ENCODE peak calls at places on chromosomes 11 and 22, in five cellular contexts. F is HTR-8/SVneo, U is iPS-NIHi11, L is NCI-H1417, D is ovary. G is an unnamed sample.
A peak's percentile ranks its signal among the peaks of the same experiment; 100 is the strongest.

GRCh38 chr11:47507016-47507631 is 45.8 kb downstream of the CELF1 start:
- DNase-seq in F (no peak), U (no peak), L (no peak), D (no peak), G (no peak)

GRCh38 chr22:49934144-49934890 is 15.9 kb downstream of the CRELD2 start:
- DNase-seq in F (no peak), U (no peak), L (no peak), D (peak; percentile 73), G (peak; percentile 77)

GRCh38 chr11:9527481-9528140 is 45.9 kb upstream of the WEE1 start:
- DNase-seq in F (no peak), U (no peak), L (no peak), D (no peak), G (no peak)

GRCh38 chr11:19779740-19780139 is 67.1 kb downstream of the NAV2 start:
- DNase-seq in F (no peak), U (no peak), L (no peak), D (no peak), G (no peak)

GRCh38 chr11:27209562-27210005 is 153.4 kb downstream of the CCDC34 start:
- DNase-seq in F (peak; percentile 83), U (no peak), L (peak; percentile 75), D (no peak), G (peak; percentile 65)

GRCh38 chr11:63845305-63845704 is 6.4 kb downstream of the MARK2 start:
- DNase-seq in F (no peak), U (no peak), L (no peak), D (no peak), G (no peak)

GRCh38 chr11:59206635-59207034 is 6.1 kb downstream of the MPEG1 start:
- DNase-seq in F (peak; percentile 46), U (peak; percentile 65), L (no peak), D (no peak), G (peak; percentile 37)

GRCh38 chr11:75339685-75340409 is 11.6 kb downstream of the ARRB1 start:
- DNase-seq in F (no peak), U (no peak), L (no peak), D (no peak), G (no peak)

GRCh38 chr11:65585396-65586246 is 9.8 kb downstream of the EHBP1L1 start:
- DNase-seq in F (no peak), U (no peak), L (no peak), D (no peak), G (no peak)

GRCh38 chr11:12963789-12964536 is 45.2 kb upstream of the RASSF10 start:
- DNase-seq in F (peak; percentile 86), U (peak; percentile 91), L (peak; percentile 88), D (peak; percentile 67), G (peak; percentile 68)

GRCh38 chr11:44434191-44434590 is 124.3 kb upstream of the ALX4 start:
- DNase-seq in F (no peak), U (no peak), L (no peak), D (no peak), G (no peak)

GRCh38 chr11:104343578-104343977 is 179.6 kb upstream of the PDGFD start:
- DNase-seq in F (peak; percentile 3), U (peak; percentile 17), L (peak; percentile 4), D (no peak), G (no peak)

GRCh38 chr11:78688460-78688859 is 113.8 kb upstream of the NARS2 start:
- DNase-seq in F (no peak), U (no peak), L (no peak), D (no peak), G (no peak)

GRCh38 chr11:27757953-27758352 is 57.7 kb upstream of the BDNF start:
- DNase-seq in F (peak; percentile 53), U (no peak), L (no peak), D (no peak), G (no peak)

GRCh38 chr11:84498016-84498415 is 1129.1 kb downstream of the DLG2 start:
- DNase-seq in F (no peak), U (no peak), L (no peak), D (no peak), G (peak; percentile 83)

GRCh38 chr11:66639066-66639813 is 737 bp downstream of the RBM4 start:
- DNase-seq in F (peak; percentile 37), U (no peak), L (no peak), D (no peak), G (no peak)

GRCh38 chr11:4891996-4892640 is 10.4 kb downstream of the OR51T1 start:
- DNase-seq in F (no peak), U (no peak), L (no peak), D (no peak), G (no peak)

GRCh38 chr11:36162909-36163434 is 126.3 kb downstream of the COMMD9 start:
- DNase-seq in F (no peak), U (no peak), L (peak; percentile 86), D (no peak), G (no peak)